ENCODE peak calls at places on chromosomes 5 and 9, in four cellular contexts. Y, R, M and U are unnamed samples. For H3K4me1, the result is how much of the 10 kb centered on the place peaks cover.

GRCh38 chr5:128487041-128487440 is 51.0 kb downstream of the FBN2 start:
- DNase-seq in R (no peak), Y (no peak), M (no peak), U (no peak)

GRCh38 chr5:176368726-176369125 is 3.4 kb downstream of the ARL10 start:
- DNase-seq in M (no peak), R (no peak), Y (no peak), U (no peak)

GRCh38 chr9:72477862-72478564 is 43.4 kb upstream of the TMC1 start:
- DNase-seq in Y (no peak), R (peak), M (peak), U (no peak)

GRCh38 chr5:7754997-7755596 is 95.8 kb downstream of the CFAP90 start:
- DNase-seq in R (peak), Y (peak), M (peak), U (peak)

GRCh38 chr5:64502181-64502580 is 3.6 kb upstream of the RGS7BP start:
- DNase-seq in Y (no peak), R (no peak), M (peak), U (no peak)

GRCh38 chr5:113119271-113119924 is 142.8 kb downstream of the DCP2 start:
- DNase-seq in Y (peak), M (no peak), R (no peak), U (no peak)

GRCh38 chr5:32165-32564 is 59.8 kb upstream of the PLEKHG4B start:
- DNase-seq in Y (no peak), R (no peak), M (no peak), U (no peak)

GRCh38 chr9:116156621-116157314 is 3.2 kb downstream of the PAPPA start:
- DNase-seq in Y (peak), R (no peak), M (peak), U (no peak)

GRCh38 chr9:23551929-23552707 is 273.9 kb downstream of the ELAVL2 start:
- DNase-seq in Y (no peak), M (no peak), R (no peak), U (no peak)

GRCh38 chr9:111940697-111941096 is 44.1 kb downstream of the UGCG start:
- DNase-seq in Y (no peak), M (no peak), R (no peak), U (no peak)

GRCh38 chr5:160620401-160620800 is 198.7 kb downstream of the PTTG1 start:
- DNase-seq in R (no peak), M (no peak), Y (no peak), U (no peak)

GRCh38 chr9:133004091-133005072 is 25.9 kb downstream of the GFI1B start:
- DNase-seq in M (peak), R (no peak), Y (peak), U (no peak)

GRCh38 chr5:165996484-165996883 is 2295.0 kb upstream of the WWC1 start:
- DNase-seq in Y (no peak), R (no peak), M (peak), U (no peak)

GRCh38 chr9:127437497-127438264 is 13.5 kb downstream of the ZNF79 start:
- DNase-seq in Y (no peak), R (no peak), M (peak), U (no peak)
- TF ChIP-seq CTCF in Y (no peak), R (no peak), M (peak), U (no peak)

GRCh38 chr5:99589424-99589823 is 660.6 kb upstream of the CHD1 start:
- DNase-seq in M (no peak), Y (no peak), R (no peak), U (no peak)

GRCh38 chr5:99586878-99587277 is 658.1 kb upstream of the CHD1 start:
- DNase-seq in R (no peak), Y (no peak), M (no peak), U (no peak)

GRCh38 chr5:99587983-99588382 is 659.2 kb upstream of the CHD1 start:
- DNase-seq in R (no peak), M (no peak), Y (no peak), U (no peak)

DNA sequence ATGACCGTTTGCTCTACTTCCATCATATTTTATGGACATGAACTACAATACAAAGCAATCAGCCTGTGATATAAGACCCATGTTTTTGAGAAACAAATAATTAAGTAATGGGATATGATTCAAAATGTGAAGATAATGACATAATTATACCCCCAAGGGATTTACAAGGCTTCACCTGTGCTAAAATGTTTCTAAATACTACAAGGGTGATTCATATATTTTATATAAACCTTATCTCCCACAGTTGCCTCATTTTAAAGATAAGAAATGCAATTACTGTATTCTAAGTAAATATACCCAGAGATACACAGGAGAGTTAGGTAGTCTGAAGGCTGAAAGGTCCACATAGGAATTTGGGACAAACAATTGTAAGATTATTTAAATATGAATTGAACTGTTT is 662.0 kb upstream of the CHD1 start:
- DNase-seq in R (no peak), Y (no peak), M (no peak), U (no peak)
- TF ChIP-seq EZH2phosphoT487 in R (no peak), Y (no peak), M (no peak), U (no peak)

GRCh38 chr5:172660974-172661373 is 19.9 kb downstream of the NEURL1B start:
- DNase-seq in Y (no peak), R (no peak), M (no peak), U (no peak)
- H3K4me1 ChIP-seq in Y (under half), R (under half), M (under half), U (under half)

DNA sequence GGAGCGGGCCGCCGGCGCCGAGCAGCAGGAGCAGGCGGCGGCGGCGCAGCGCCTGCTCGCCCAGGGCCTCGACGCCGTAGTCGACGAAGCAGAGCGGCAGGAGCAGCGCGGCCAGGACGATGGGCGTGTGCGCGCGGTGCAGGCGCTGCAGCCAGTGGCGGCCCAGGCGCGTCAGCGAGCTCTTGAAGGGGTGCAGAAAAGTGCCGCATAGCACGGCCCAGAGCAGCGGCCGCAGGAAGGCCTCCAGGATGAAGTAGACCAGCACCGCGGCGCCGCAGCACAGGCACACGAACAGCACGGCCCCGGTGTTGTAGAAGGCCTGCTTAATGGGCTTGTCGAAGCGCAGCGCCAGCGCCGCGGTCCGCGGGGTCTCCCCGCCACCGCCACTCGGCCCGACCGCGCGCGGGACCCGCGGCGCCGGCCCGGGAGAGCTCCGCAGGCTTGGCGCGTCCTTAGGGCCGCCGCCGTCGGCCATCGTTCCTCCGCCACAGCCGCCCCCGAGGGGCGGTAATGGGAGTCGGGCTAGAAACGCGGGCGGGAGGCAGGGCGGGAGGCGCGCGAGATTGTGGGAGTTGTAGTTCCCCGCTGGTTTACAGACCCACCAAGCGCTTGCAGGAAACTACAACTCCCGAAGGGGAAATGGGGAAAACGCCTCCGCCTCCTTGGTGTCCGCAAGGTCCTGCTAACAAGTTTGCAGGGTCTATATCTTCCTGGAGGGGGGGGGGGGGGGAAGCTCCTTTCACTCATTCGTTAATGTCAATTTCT is at the start of gene TMEM245:
- DNase-seq in R (peak), Y (peak), M (peak), U (peak)
- TF ChIP-seq CTCF in R (no peak), Y (no peak), M (no peak), U (no peak)

GRCh38 chr9:77707696-77708095 is 59.6 kb upstream of the GNA14 start:
- DNase-seq in M (no peak), Y (no peak), R (peak), U (no peak)

GRCh38 chr9:77708416-77708815 is 60.3 kb upstream of the GNA14 start:
- DNase-seq in R (no peak), M (no peak), Y (no peak), U (no peak)

GRCh38 chr9:77712533-77713130 is 64.5 kb upstream of the GNA14 start:
- DNase-seq in M (no peak), Y (no peak), R (no peak), U (no peak)

GRCh38 chr9:77710965-77711657 is 63.0 kb upstream of the GNA14 start:
- DNase-seq in M (no peak), Y (no peak), R (no peak), U (no peak)

GRCh38 chr9:77710276-77710675 is 62.2 kb upstream of the GNA14 start:
- DNase-seq in R (no peak), M (no peak), Y (no peak), U (no peak)
- TF ChIP-seq EZH2phosphoT487 in R (no peak), M (no peak), Y (no peak), U (no peak)

DNA sequence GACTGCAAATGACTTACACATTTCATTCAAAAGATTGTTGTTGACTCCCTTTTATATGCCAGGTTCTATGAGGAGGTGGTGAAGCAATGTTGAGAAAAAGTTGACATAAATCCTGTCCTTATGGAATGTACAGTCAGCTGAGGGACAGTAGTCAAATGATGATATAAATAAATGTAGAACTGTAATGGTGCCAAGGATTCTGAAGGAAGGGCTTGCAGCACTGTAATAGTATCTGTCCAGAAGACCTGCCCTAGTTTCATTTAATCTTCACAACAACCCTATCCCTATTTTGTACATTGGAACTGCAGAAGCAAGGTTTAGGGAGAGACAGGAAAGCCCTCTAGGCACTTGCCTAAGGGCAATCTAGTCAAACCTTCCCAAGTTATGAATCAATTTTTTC is 34.4 kb upstream of the LIFR start:
- DNase-seq in M (no peak), R (no peak), Y (no peak), U (no peak)
- H3K4me1 ChIP-seq in M (under half), R (under half), Y (under half), U (under half)

GRCh38 chr5:135360278-135361274 is 38.5 kb downstream of the MACROH2A1 start:
- DNase-seq in R (no peak), M (no peak), Y (no peak), U (no peak)
- TF ChIP-seq CTCF in R (no peak), M (no peak), Y (no peak), U (no peak)